ENCODE peak calls at places on chromosomes 11 and 22, in five cellular contexts. One of them, this sample, is unnamed.

GRCh38 chr22:36828815-36829214 is 12.0 kb upstream of the PVALB start:
- DNase-seq in Calu3: no peak
- DNase-seq in AG04450: no peak
- DNase-seq in psoas muscle: no peak
- DNase-seq in HepG2: no peak
- DNase-seq in this sample: no peak

GRCh38 chr11:117052196-117053149 is 45.8 kb downstream of the SIK3 start:
- DNase-seq in HepG2: no peak
- DNase-seq in AG04450: no peak
- DNase-seq in psoas muscle: no peak
- DNase-seq in Calu3: no peak
- DNase-seq in this sample: no peak

GRCh38 chr11:87966744-87967143 is 208.5 kb downstream of the RAB38 start:
- DNase-seq in Calu3: no peak
- DNase-seq in psoas muscle: no peak
- DNase-seq in AG04450: no peak
- DNase-seq in HepG2: no peak
- DNase-seq in this sample: no peak

GRCh38 chr11:58575377-58576020 is at the start of gene LPXN:
- DNase-seq in psoas muscle: no peak
- DNase-seq in AG04450: no peak
- DNase-seq in HepG2: no peak
- DNase-seq in Calu3: no peak
- DNase-seq in this sample: no peak

GRCh38 chr11:75223954-75224643 is 16.5 kb upstream of the TPBGL start:
- DNase-seq in psoas muscle: no peak
- DNase-seq in Calu3: no peak
- DNase-seq in AG04450: no peak
- DNase-seq in HepG2: peak
- DNase-seq in this sample: no peak

GRCh38 chr11:38718049-38718448 is 2120.0 kb upstream of the RAG2 start:
- DNase-seq in Calu3: no peak
- DNase-seq in AG04450: no peak
- DNase-seq in psoas muscle: no peak
- DNase-seq in HepG2: peak
- DNase-seq in this sample: no peak

GRCh38 chr22:44882226-44882905 is 127.4 kb downstream of the PHF21B start:
- DNase-seq in HepG2: no peak
- DNase-seq in Calu3: no peak
- DNase-seq in psoas muscle: no peak
- DNase-seq in AG04450: no peak
- DNase-seq in this sample: no peak

GRCh38 chr11:1906146-1906545 is 13.4 kb upstream of the TNNT3 start:
- DNase-seq in Calu3: no peak
- DNase-seq in AG04450: no peak
- DNase-seq in HepG2: no peak
- DNase-seq in psoas muscle: no peak
- DNase-seq in this sample: no peak

GRCh38 chr11:128226106-128226716 is 361.1 kb downstream of the ETS1 start:
- DNase-seq in Calu3: no peak
- DNase-seq in psoas muscle: no peak
- DNase-seq in AG04450: no peak
- DNase-seq in HepG2: no peak
- DNase-seq in this sample: no peak

GRCh38 chr11:96328395-96329010 is 14.5 kb downstream of the MAML2 start:
- DNase-seq in Calu3: no peak
- DNase-seq in HepG2: no peak
- DNase-seq in AG04450: no peak
- DNase-seq in psoas muscle: no peak
- DNase-seq in this sample: no peak

GRCh38 chr11:117232911-117233409 is 489 bp downstream of the RNF214 start:
- DNase-seq in Calu3: no peak
- DNase-seq in HepG2: no peak
- DNase-seq in AG04450: no peak
- DNase-seq in psoas muscle: peak
- DNase-seq in this sample: no peak

GRCh38 chr11:11976476-11977187 is 31.8 kb downstream of the DKK3 start:
- DNase-seq in AG04450: no peak
- DNase-seq in psoas muscle: no peak
- DNase-seq in Calu3: peak
- DNase-seq in HepG2: no peak
- DNase-seq in this sample: no peak

GRCh38 chr11:116527180-116527991 is 245.4 kb downstream of the BUD13 start:
- DNase-seq in psoas muscle: no peak
- DNase-seq in HepG2: no peak
- DNase-seq in AG04450: no peak
- DNase-seq in Calu3: no peak
- DNase-seq in this sample: no peak

GRCh38 chr11:1305558-1306056 is 3.8 kb downstream of the TOLLIP start:
- DNase-seq in Calu3: no peak
- DNase-seq in HepG2: no peak
- DNase-seq in psoas muscle: no peak
- DNase-seq in AG04450: no peak
- DNase-seq in this sample: no peak

GRCh38 chr11:129131361-129131760 is 60.8 kb downstream of the ARHGAP32 start:
- DNase-seq in HepG2: no peak
- DNase-seq in Calu3: no peak
- DNase-seq in AG04450: no peak
- DNase-seq in psoas muscle: no peak
- DNase-seq in this sample: no peak

GRCh38 chr22:36563001-36563400 is 34.0 kb upstream of the EIF3D start:
- DNase-seq in HepG2: no peak
- DNase-seq in psoas muscle: no peak
- DNase-seq in AG04450: no peak
- DNase-seq in Calu3: no peak
- DNase-seq in this sample: no peak

GRCh38 chr11:420054-420910 is 5.5 kb upstream of the SIGIRR start:
- DNase-seq in HepG2: no peak
- DNase-seq in AG04450: no peak
- DNase-seq in Calu3: no peak
- DNase-seq in psoas muscle: peak
- DNase-seq in this sample: no peak

GRCh38 chr11:64561984-64562722 is 28.9 kb upstream of the SLC22A12 start:
- DNase-seq in Calu3: no peak
- DNase-seq in HepG2: no peak
- DNase-seq in AG04450: no peak
- DNase-seq in psoas muscle: no peak
- DNase-seq in this sample: no peak

GRCh38 chr22:28958611-28959010 is 75.2 kb downstream of the ZNRF3 start:
- DNase-seq in AG04450: no peak
- DNase-seq in Calu3: no peak
- DNase-seq in psoas muscle: no peak
- DNase-seq in HepG2: no peak
- DNase-seq in this sample: no peak

GRCh38 chr11:16603890-16604783 is 134.3 kb upstream of the C11orf58 start:
- DNase-seq in psoas muscle: peak
- DNase-seq in HepG2: no peak
- DNase-seq in Calu3: peak
- DNase-seq in AG04450: no peak
- DNase-seq in this sample: no peak

GRCh38 chr22:23878219-23878618 is 16.0 kb upstream of the MIF start:
- DNase-seq in psoas muscle: no peak
- DNase-seq in AG04450: no peak
- DNase-seq in Calu3: no peak
- DNase-seq in HepG2: no peak
- DNase-seq in this sample: no peak

GRCh38 chr22:28829358-28830181 is 29.2 kb upstream of the XBP1 start:
- DNase-seq in Calu3: peak
- DNase-seq in HepG2: peak
- DNase-seq in psoas muscle: peak
- DNase-seq in AG04450: peak
- DNase-seq in this sample: peak

GRCh38 chr11:62832346-62833234 is at the start of gene TEX54:
- DNase-seq in HepG2: no peak
- DNase-seq in AG04450: no peak
- DNase-seq in Calu3: no peak
- DNase-seq in psoas muscle: peak
- DNase-seq in this sample: no peak

GRCh38 chr22:28899199-28899853 is 16.0 kb downstream of the ZNRF3 start:
- DNase-seq in psoas muscle: no peak
- DNase-seq in HepG2: no peak
- DNase-seq in Calu3: no peak
- DNase-seq in AG04450: no peak
- DNase-seq in this sample: no peak

GRCh38 chr11:1238767-1239595 is 16.1 kb downstream of the MUC5B start:
- DNase-seq in HepG2: peak
- DNase-seq in AG04450: no peak
- DNase-seq in psoas muscle: no peak
- DNase-seq in Calu3: no peak
- DNase-seq in this sample: no peak

GRCh38 chr11:101407324-101407723 is 176.5 kb downstream of the TRPC6 start:
- DNase-seq in Calu3: no peak
- DNase-seq in AG04450: no peak
- DNase-seq in psoas muscle: no peak
- DNase-seq in HepG2: no peak
- DNase-seq in this sample: no peak

DNA sequence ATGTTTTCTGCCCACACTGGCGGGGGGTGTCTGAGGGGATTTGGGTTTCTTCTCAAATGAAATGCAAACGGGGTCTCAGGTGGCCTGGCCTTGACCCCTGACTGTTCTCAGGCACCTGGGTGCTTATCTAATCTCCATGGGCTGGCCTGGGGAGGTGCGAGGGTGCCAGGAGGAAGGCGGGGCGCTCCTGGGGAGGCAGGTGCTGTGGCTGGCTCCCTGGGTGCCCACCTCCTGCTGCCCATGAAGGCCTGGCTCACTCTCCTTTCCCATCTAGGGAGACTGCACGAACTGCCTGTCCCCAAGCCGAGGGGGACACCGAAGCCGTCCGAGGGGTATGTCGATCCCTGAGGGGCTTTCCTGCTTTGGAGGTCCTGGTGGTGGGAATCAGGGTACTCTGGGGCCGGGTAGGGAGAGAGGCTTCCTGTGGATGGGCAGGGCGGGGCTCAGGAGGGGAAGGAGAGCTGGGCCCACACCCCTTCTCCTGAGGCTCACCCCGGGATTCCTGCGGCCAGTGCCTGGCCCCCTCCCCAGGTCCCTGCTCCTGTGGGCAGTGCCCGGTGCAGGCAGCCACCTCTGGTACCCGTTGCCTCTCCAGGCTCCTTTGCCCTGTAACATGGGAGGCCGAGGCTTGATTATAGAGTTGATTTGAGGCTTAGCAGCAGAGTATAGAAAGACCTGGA is 18.4 kb downstream of the MICALL1 start:
- DNase-seq in Calu3: no peak
- DNase-seq in psoas muscle: no peak
- DNase-seq in HepG2: no peak
- DNase-seq in AG04450: no peak
- DNase-seq in this sample: no peak
- TF ChIP-seq CTCF in Calu3: no peak
- TF ChIP-seq CTCF in psoas muscle: no peak
- TF ChIP-seq CTCF in HepG2: no peak
- TF ChIP-seq CTCF in AG04450: no peak
- TF ChIP-seq CTCF in this sample: no peak

GRCh38 chr11:122578168-122578825 is 77.2 kb upstream of the UBASH3B start:
- DNase-seq in HepG2: peak
- DNase-seq in psoas muscle: no peak
- DNase-seq in AG04450: no peak
- DNase-seq in Calu3: no peak
- DNase-seq in this sample: no peak
- TF ChIP-seq CTCF in HepG2: peak
- TF ChIP-seq CTCF in psoas muscle: no peak
- TF ChIP-seq CTCF in AG04450: peak
- TF ChIP-seq CTCF in Calu3: no peak
- TF ChIP-seq CTCF in this sample: peak

GRCh38 chr11:130523609-130524008 is 75.2 kb downstream of the ADAMTS15 start:
- DNase-seq in psoas muscle: peak
- DNase-seq in AG04450: peak
- DNase-seq in Calu3: no peak
- DNase-seq in HepG2: no peak
- DNase-seq in this sample: no peak
- TF ChIP-seq CTCF in psoas muscle: no peak
- TF ChIP-seq CTCF in AG04450: no peak
- TF ChIP-seq CTCF in Calu3: no peak
- TF ChIP-seq CTCF in HepG2: no peak
- TF ChIP-seq CTCF in this sample: no peak

DNA sequence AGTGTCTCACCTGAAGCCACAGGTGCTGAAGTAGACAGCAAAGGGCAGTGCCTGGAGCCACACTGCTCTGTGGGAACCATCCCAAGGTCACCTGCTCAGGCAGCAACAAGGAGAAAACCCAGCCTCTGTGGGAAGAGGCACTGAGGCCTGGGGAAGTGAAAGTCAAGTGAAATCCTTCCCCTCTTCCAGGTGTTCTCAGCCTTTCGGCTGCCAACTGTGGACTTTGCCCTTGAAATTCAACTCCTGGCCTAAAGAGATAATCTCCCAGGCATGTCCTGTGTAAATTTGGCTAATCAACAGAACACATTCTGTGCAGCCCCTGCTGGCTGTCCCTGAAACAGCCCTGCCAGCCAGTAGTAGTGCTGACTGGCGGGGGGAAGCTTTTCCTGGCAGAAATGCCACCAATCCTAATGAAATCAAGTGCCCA is 112.1 kb downstream of the RPL27A start:
- DNase-seq in AG04450: no peak
- DNase-seq in psoas muscle: no peak
- DNase-seq in HepG2: peak
- DNase-seq in Calu3: peak
- DNase-seq in this sample: no peak
- TF ChIP-seq CTCF in AG04450: peak
- TF ChIP-seq CTCF in psoas muscle: peak
- TF ChIP-seq CTCF in HepG2: peak
- TF ChIP-seq CTCF in Calu3: peak
- TF ChIP-seq CTCF in this sample: no peak

GRCh38 chr22:19637405-19638281 is 76.7 kb upstream of the SEPTIN5 start:
- DNase-seq in HepG2: no peak
- DNase-seq in Calu3: no peak
- DNase-seq in AG04450: no peak
- DNase-seq in psoas muscle: no peak
- DNase-seq in this sample: no peak
- TF ChIP-seq CTCF in HepG2: no peak
- TF ChIP-seq CTCF in Calu3: no peak
- TF ChIP-seq CTCF in AG04450: no peak
- TF ChIP-seq CTCF in psoas muscle: no peak
- TF ChIP-seq CTCF in this sample: no peak

GRCh38 chr11:78838417-78838816 is 263.8 kb upstream of the NARS2 start:
- DNase-seq in AG04450: no peak
- DNase-seq in HepG2: no peak
- DNase-seq in psoas muscle: no peak
- DNase-seq in Calu3: no peak
- DNase-seq in this sample: no peak
- TF ChIP-seq CTCF in AG04450: no peak
- TF ChIP-seq CTCF in HepG2: peak
- TF ChIP-seq CTCF in psoas muscle: no peak
- TF ChIP-seq CTCF in Calu3: no peak
- TF ChIP-seq CTCF in this sample: no peak

DNA sequence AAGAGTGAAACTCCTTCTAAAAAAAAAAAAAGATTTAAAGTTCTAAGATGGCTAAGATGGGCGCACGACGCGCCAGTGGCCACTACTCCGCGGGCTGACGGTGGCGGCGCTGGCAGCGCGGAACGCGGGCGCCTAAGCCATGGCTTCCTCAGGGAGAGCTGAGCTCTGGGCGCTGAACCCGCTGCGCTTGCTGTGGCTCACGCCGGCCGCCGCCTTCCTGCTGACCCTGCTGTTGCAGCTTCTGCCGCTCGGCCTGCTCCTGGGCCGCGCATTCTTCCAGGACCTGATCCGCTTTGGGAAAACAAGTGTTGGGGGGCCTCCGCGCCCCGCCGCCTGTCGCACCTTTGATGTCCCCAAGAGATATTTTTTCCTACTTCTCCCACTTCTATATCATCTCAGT is 19.5 kb downstream of the OOSP3 start:
- DNase-seq in psoas muscle: no peak
- DNase-seq in HepG2: no peak
- DNase-seq in AG04450: no peak
- DNase-seq in Calu3: no peak
- DNase-seq in this sample: no peak
- TF ChIP-seq CTCF in psoas muscle: no peak
- TF ChIP-seq CTCF in HepG2: no peak
- TF ChIP-seq CTCF in AG04450: no peak
- TF ChIP-seq CTCF in Calu3: no peak
- TF ChIP-seq CTCF in this sample: no peak

This sample was measured in AG09319.